ENCODE peak calls at places on chromosomes 1 and 21, in six cellular contexts. One of them, this sample, is unnamed.

GRCh38 chr1:229447809-229448252 is 13.9 kb upstream of the ACTA1 start:
- DNase-seq in GM23248: no peak
- DNase-seq in fibroblast of lung: no peak
- DNase-seq in neuronal stem cell: no peak
- DNase-seq in PC-3: no peak
- DNase-seq in astrocyte: no peak
- DNase-seq in this sample: no peak

GRCh38 chr1:201501812-201502510 is 5.0 kb downstream of the CSRP1 start:
- DNase-seq in fibroblast of lung: no peak
- DNase-seq in astrocyte: no peak
- DNase-seq in neuronal stem cell: no peak
- DNase-seq in GM23248: peak; percentile 1
- DNase-seq in PC-3: no peak
- DNase-seq in this sample: no peak

GRCh38 chr21:44375281-44375651 is 21.8 kb downstream of the TRPM2 start:
- DNase-seq in fibroblast of lung: no peak
- DNase-seq in PC-3: no peak
- DNase-seq in GM23248: no peak
- DNase-seq in neuronal stem cell: no peak
- DNase-seq in astrocyte: no peak
- DNase-seq in this sample: peak; percentile 62

GRCh38 chr1:115647507-115647906 is 5.7 kb downstream of the VANGL1 start:
- DNase-seq in fibroblast of lung: no peak
- DNase-seq in GM23248: no peak
- DNase-seq in astrocyte: no peak
- DNase-seq in neuronal stem cell: no peak
- DNase-seq in PC-3: no peak
- DNase-seq in this sample: no peak

GRCh38 chr1:202172015-202172355 is 11.6 kb upstream of the PTPN7 start:
- DNase-seq in astrocyte: no peak
- DNase-seq in GM23248: no peak
- DNase-seq in neuronal stem cell: no peak
- DNase-seq in fibroblast of lung: no peak
- DNase-seq in PC-3: no peak
- DNase-seq in this sample: no peak

GRCh38 chr1:231983266-231984193 is 356.9 kb downstream of the DISC1 start:
- DNase-seq in fibroblast of lung: no peak
- DNase-seq in neuronal stem cell: no peak
- DNase-seq in PC-3: peak; percentile 23
- DNase-seq in astrocyte: no peak
- DNase-seq in GM23248: no peak
- DNase-seq in this sample: no peak

GRCh38 chr1:12616709-12617373 is 1.2 kb downstream of the DHRS3 start:
- DNase-seq in GM23248: peak; percentile 67
- DNase-seq in astrocyte: no peak
- DNase-seq in neuronal stem cell: no peak
- DNase-seq in PC-3: peak; percentile 11
- DNase-seq in fibroblast of lung: no peak
- DNase-seq in this sample: peak; percentile 75

GRCh38 chr1:168974117-168974516 is 132.4 kb upstream of the ATP1B1 start:
- DNase-seq in astrocyte: no peak
- DNase-seq in fibroblast of lung: no peak
- DNase-seq in neuronal stem cell: no peak
- DNase-seq in PC-3: peak; percentile 70
- DNase-seq in GM23248: peak; percentile 12
- DNase-seq in this sample: no peak

GRCh38 chr1:72282690-72283203 is 408 bp upstream of the NEGR1 start:
- DNase-seq in astrocyte: peak; percentile 85
- DNase-seq in PC-3: peak; percentile 89
- DNase-seq in GM23248: peak; percentile 99
- DNase-seq in fibroblast of lung: peak; percentile 94
- DNase-seq in neuronal stem cell: peak; percentile 86
- DNase-seq in this sample: peak; percentile 89
- H2AFZ ChIP-seq in astrocyte: peak overlapping the region; percentile 79
- H2AFZ ChIP-seq in PC-3: peak overlapping the region; percentile 98
- H2AFZ ChIP-seq in GM23248: peak overlapping the region; percentile 99
- H2AFZ ChIP-seq in fibroblast of lung: peak overlapping the region; percentile 78
- H2AFZ ChIP-seq in neuronal stem cell: peak overlapping the region; percentile 95
- H2AFZ ChIP-seq in this sample: peak overlapping the region; percentile 89

DNA sequence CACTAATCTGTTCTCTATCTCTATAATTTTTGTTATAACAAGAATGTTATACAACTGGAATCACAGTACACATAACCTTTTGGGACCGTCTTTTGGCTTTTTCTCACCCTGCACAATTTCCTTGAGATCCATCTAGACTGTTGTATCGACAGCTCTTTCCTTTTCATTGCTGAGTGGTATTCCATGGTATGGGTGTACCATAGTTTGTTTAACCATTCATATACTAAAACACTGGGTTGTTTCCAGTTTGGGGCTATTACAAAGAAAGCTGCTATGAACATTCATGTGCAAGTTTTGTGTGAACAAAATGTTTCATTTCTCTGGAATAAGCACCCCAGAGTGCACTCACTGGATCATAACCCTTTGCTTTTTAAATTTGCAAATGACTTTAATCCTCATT is 15.4 kb upstream of the HCRTR1 start:
- DNase-seq in astrocyte: no peak
- DNase-seq in PC-3: no peak
- DNase-seq in neuronal stem cell: no peak
- DNase-seq in GM23248: no peak
- DNase-seq in fibroblast of lung: no peak
- DNase-seq in this sample: no peak
- H3K4me2 ChIP-seq in astrocyte: no peak overlapping the region
- H3K4me2 ChIP-seq in PC-3: no peak overlapping the region
- H3K4me2 ChIP-seq in neuronal stem cell: no peak overlapping the region
- H3K4me2 ChIP-seq in GM23248: no peak overlapping the region
- H3K4me2 ChIP-seq in fibroblast of lung: no peak overlapping the region
- H3K4me2 ChIP-seq in this sample: no peak overlapping the region

GRCh38 chr1:236516929-236517704 is 6.7 kb upstream of the LGALS8 start:
- DNase-seq in GM23248: peak; percentile 64
- DNase-seq in neuronal stem cell: no peak
- DNase-seq in fibroblast of lung: peak; percentile 82
- DNase-seq in PC-3: peak; percentile 75
- DNase-seq in astrocyte: peak; percentile 74
- DNase-seq in this sample: no peak
- H2AFZ ChIP-seq in GM23248: no peak overlapping the region
- H2AFZ ChIP-seq in neuronal stem cell: no peak overlapping the region
- H2AFZ ChIP-seq in fibroblast of lung: no peak overlapping the region
- H2AFZ ChIP-seq in PC-3: peak overlapping the region; percentile 55
- H2AFZ ChIP-seq in astrocyte: no peak overlapping the region
- H2AFZ ChIP-seq in this sample: no peak overlapping the region

GRCh38 chr21:29829514-29830255 is 110.1 kb downstream of the GRIK1 start:
- DNase-seq in PC-3: no peak
- DNase-seq in neuronal stem cell: no peak
- DNase-seq in astrocyte: peak; percentile 22
- DNase-seq in fibroblast of lung: peak; percentile 34
- DNase-seq in GM23248: no peak
- DNase-seq in this sample: no peak

GRCh38 chr21:29832217-29832616 is 107.6 kb downstream of the GRIK1 start:
- DNase-seq in neuronal stem cell: no peak
- DNase-seq in GM23248: no peak
- DNase-seq in fibroblast of lung: no peak
- DNase-seq in PC-3: no peak
- DNase-seq in astrocyte: no peak
- DNase-seq in this sample: no peak

GRCh38 chr21:29825936-29826335 is 113.9 kb downstream of the GRIK1 start:
- DNase-seq in GM23248: no peak
- DNase-seq in fibroblast of lung: no peak
- DNase-seq in neuronal stem cell: no peak
- DNase-seq in astrocyte: no peak
- DNase-seq in PC-3: no peak
- DNase-seq in this sample: no peak

GRCh38 chr21:29827236-29827635 is 112.6 kb downstream of the GRIK1 start:
- DNase-seq in GM23248: peak; percentile 17
- DNase-seq in PC-3: peak; percentile 17
- DNase-seq in astrocyte: no peak
- DNase-seq in neuronal stem cell: no peak
- DNase-seq in fibroblast of lung: no peak
- DNase-seq in this sample: no peak

GRCh38 chr21:29827647-29828046 is 112.1 kb downstream of the GRIK1 start:
- DNase-seq in GM23248: no peak
- DNase-seq in astrocyte: no peak
- DNase-seq in fibroblast of lung: no peak
- DNase-seq in PC-3: no peak
- DNase-seq in neuronal stem cell: no peak
- DNase-seq in this sample: no peak
- H3K4me2 ChIP-seq in GM23248: no peak overlapping the region
- H3K4me2 ChIP-seq in astrocyte: no peak overlapping the region
- H3K4me2 ChIP-seq in fibroblast of lung: no peak overlapping the region
- H3K4me2 ChIP-seq in PC-3: no peak overlapping the region
- H3K4me2 ChIP-seq in neuronal stem cell: no peak overlapping the region
- H3K4me2 ChIP-seq in this sample: no peak overlapping the region

GRCh38 chr1:210739627-210740026 is 394.3 kb downstream of the KCNH1 start:
- DNase-seq in GM23248: peak; percentile 8
- DNase-seq in PC-3: no peak
- DNase-seq in fibroblast of lung: peak; percentile 14
- DNase-seq in astrocyte: peak; percentile 6
- DNase-seq in neuronal stem cell: no peak
- DNase-seq in this sample: no peak

GRCh38 chr1:210738256-210738655 is 395.7 kb downstream of the KCNH1 start:
- DNase-seq in fibroblast of lung: no peak
- DNase-seq in neuronal stem cell: no peak
- DNase-seq in GM23248: no peak
- DNase-seq in astrocyte: no peak
- DNase-seq in PC-3: no peak
- DNase-seq in this sample: no peak

GRCh38 chr1:210731597-210731996 is 402.4 kb downstream of the KCNH1 start:
- DNase-seq in fibroblast of lung: no peak
- DNase-seq in PC-3: no peak
- DNase-seq in astrocyte: no peak
- DNase-seq in neuronal stem cell: no peak
- DNase-seq in GM23248: no peak
- DNase-seq in this sample: no peak

GRCh38 chr1:210741564-210741963 is 392.4 kb downstream of the KCNH1 start:
- DNase-seq in GM23248: no peak
- DNase-seq in astrocyte: no peak
- DNase-seq in neuronal stem cell: no peak
- DNase-seq in fibroblast of lung: no peak
- DNase-seq in PC-3: no peak
- DNase-seq in this sample: no peak

GRCh38 chr1:210736681-210737080 is 397.3 kb downstream of the KCNH1 start:
- DNase-seq in PC-3: no peak
- DNase-seq in astrocyte: no peak
- DNase-seq in GM23248: no peak
- DNase-seq in fibroblast of lung: no peak
- DNase-seq in neuronal stem cell: no peak
- DNase-seq in this sample: no peak
- H2AFZ ChIP-seq in PC-3: no peak overlapping the region
- H2AFZ ChIP-seq in astrocyte: no peak overlapping the region
- H2AFZ ChIP-seq in GM23248: no peak overlapping the region
- H2AFZ ChIP-seq in fibroblast of lung: no peak overlapping the region
- H2AFZ ChIP-seq in neuronal stem cell: no peak overlapping the region
- H2AFZ ChIP-seq in this sample: no peak overlapping the region